ENCODE peak calls at places on chromosomes 6 and 20, in eight cellular contexts. One of them, this sample, is unnamed.

GRCh38 chr20:24577271-24577909 is 108.0 kb downstream of the SYNDIG1 start:
- DNase-seq in SK-N-SH: no peak
- DNase-seq in CD4-positive, alpha-beta memory T cell: no peak
- DNase-seq in H9: no peak
- DNase-seq in SJSA1: no peak
- DNase-seq in Peyer's patch: no peak
- DNase-seq in heart right ventricle: no peak
- DNase-seq in psoas muscle: no peak
- DNase-seq in this sample: no peak

GRCh38 chr6:143673638-143674037 is 4.1 kb upstream of the PHACTR2 start:
- DNase-seq in SK-N-SH: no peak
- DNase-seq in CD4-positive, alpha-beta memory T cell: no peak
- DNase-seq in H9: no peak
- DNase-seq in SJSA1: peak; percentile 78
- DNase-seq in Peyer's patch: no peak
- DNase-seq in heart right ventricle: no peak
- DNase-seq in psoas muscle: no peak
- DNase-seq in this sample: no peak

GRCh38 chr20:16240355-16240754 is 332.9 kb downstream of the KIF16B start:
- DNase-seq in SK-N-SH: no peak
- DNase-seq in CD4-positive, alpha-beta memory T cell: no peak
- DNase-seq in H9: no peak
- DNase-seq in SJSA1: no peak
- DNase-seq in Peyer's patch: no peak
- DNase-seq in heart right ventricle: no peak
- DNase-seq in psoas muscle: no peak
- DNase-seq in this sample: no peak

GRCh38 chr6:41694815-41695536 is 40.4 kb downstream of the TFEB start:
- DNase-seq in SK-N-SH: no peak
- DNase-seq in CD4-positive, alpha-beta memory T cell: no peak
- DNase-seq in H9: no peak
- DNase-seq in SJSA1: no peak
- DNase-seq in Peyer's patch: no peak
- DNase-seq in heart right ventricle: no peak
- DNase-seq in psoas muscle: no peak
- DNase-seq in this sample: no peak

GRCh38 chr6:26305097-26305841 is 59.7 kb upstream of the BTN3A2 start:
- DNase-seq in SK-N-SH: no peak
- DNase-seq in CD4-positive, alpha-beta memory T cell: peak; percentile 48
- DNase-seq in H9: peak; percentile 84
- DNase-seq in SJSA1: peak; percentile 83
- DNase-seq in Peyer's patch: peak; percentile 76
- DNase-seq in heart right ventricle: peak; percentile 53
- DNase-seq in psoas muscle: peak; percentile 66
- DNase-seq in this sample: peak; percentile 67

GRCh38 chr6:111477481-111477938 is 5.5 kb downstream of the REV3L start:
- DNase-seq in SK-N-SH: no peak
- DNase-seq in CD4-positive, alpha-beta memory T cell: no peak
- DNase-seq in H9: no peak
- DNase-seq in SJSA1: no peak
- DNase-seq in Peyer's patch: no peak
- DNase-seq in heart right ventricle: no peak
- DNase-seq in psoas muscle: no peak
- DNase-seq in this sample: no peak

GRCh38 chr6:166760288-166760687 is 133.2 kb upstream of the RPS6KA2 start:
- DNase-seq in SK-N-SH: no peak
- DNase-seq in CD4-positive, alpha-beta memory T cell: peak; percentile 56
- DNase-seq in H9: no peak
- DNase-seq in SJSA1: no peak
- DNase-seq in Peyer's patch: no peak
- DNase-seq in heart right ventricle: no peak
- DNase-seq in psoas muscle: no peak
- DNase-seq in this sample: no peak

GRCh38 chr20:52200870-52201269 is 9.3 kb upstream of the ZFP64 start:
- DNase-seq in SK-N-SH: no peak
- DNase-seq in CD4-positive, alpha-beta memory T cell: no peak
- DNase-seq in H9: no peak
- DNase-seq in SJSA1: no peak
- DNase-seq in Peyer's patch: no peak
- DNase-seq in heart right ventricle: no peak
- DNase-seq in psoas muscle: no peak
- DNase-seq in this sample: no peak

GRCh38 chr6:10271982-10272381 is 142.9 kb downstream of the TFAP2A start:
- DNase-seq in SK-N-SH: no peak
- DNase-seq in CD4-positive, alpha-beta memory T cell: no peak
- DNase-seq in H9: no peak
- DNase-seq in SJSA1: no peak
- DNase-seq in Peyer's patch: no peak
- DNase-seq in heart right ventricle: no peak
- DNase-seq in psoas muscle: no peak
- DNase-seq in this sample: peak; percentile 5

GRCh38 chr20:63115651-63116411 is 100.1 kb downstream of the YTHDF1 start:
- DNase-seq in SK-N-SH: no peak
- DNase-seq in CD4-positive, alpha-beta memory T cell: no peak
- DNase-seq in H9: no peak
- DNase-seq in SJSA1: no peak
- DNase-seq in Peyer's patch: no peak
- DNase-seq in heart right ventricle: no peak
- DNase-seq in psoas muscle: peak; percentile 34
- DNase-seq in this sample: no peak

GRCh38 chr6:125507987-125508655 is 206.4 kb upstream of the HDDC2 start:
- DNase-seq in SK-N-SH: no peak
- DNase-seq in CD4-positive, alpha-beta memory T cell: no peak
- DNase-seq in H9: no peak
- DNase-seq in SJSA1: no peak
- DNase-seq in Peyer's patch: no peak
- DNase-seq in heart right ventricle: peak; percentile 54
- DNase-seq in psoas muscle: no peak
- DNase-seq in this sample: peak; percentile 53

GRCh38 chr6:94050515-94050914 is 631.2 kb upstream of the EPHA7 start:
- DNase-seq in SK-N-SH: no peak
- DNase-seq in CD4-positive, alpha-beta memory T cell: no peak
- DNase-seq in H9: no peak
- DNase-seq in SJSA1: no peak
- DNase-seq in Peyer's patch: no peak
- DNase-seq in heart right ventricle: no peak
- DNase-seq in psoas muscle: no peak
- DNase-seq in this sample: no peak

GRCh38 chr6:151807513-151808330 is at the start of gene ESR1:
- DNase-seq in SK-N-SH: peak; percentile 33
- DNase-seq in CD4-positive, alpha-beta memory T cell: no peak
- DNase-seq in H9: peak; percentile 87
- DNase-seq in SJSA1: no peak
- DNase-seq in Peyer's patch: no peak
- DNase-seq in heart right ventricle: no peak
- DNase-seq in psoas muscle: peak; percentile 78
- DNase-seq in this sample: peak; percentile 33

GRCh38 chr20:19784511-19785172 is 26.6 kb downstream of the RIN2 start:
- DNase-seq in SK-N-SH: peak; percentile 69
- DNase-seq in CD4-positive, alpha-beta memory T cell: peak; percentile 41
- DNase-seq in H9: peak; percentile 47
- DNase-seq in SJSA1: peak; percentile 86
- DNase-seq in Peyer's patch: no peak
- DNase-seq in heart right ventricle: peak; percentile 81
- DNase-seq in psoas muscle: peak; percentile 67
- DNase-seq in this sample: peak; percentile 64

GRCh38 chr6:112443118-112443641 is 96.0 kb downstream of the RFPL4B start:
- DNase-seq in SK-N-SH: no peak
- DNase-seq in CD4-positive, alpha-beta memory T cell: no peak
- DNase-seq in H9: no peak
- DNase-seq in SJSA1: no peak
- DNase-seq in Peyer's patch: no peak
- DNase-seq in heart right ventricle: no peak
- DNase-seq in psoas muscle: no peak
- DNase-seq in this sample: no peak

GRCh38 chr20:46505501-46505900 is 7.9 kb downstream of the ZNF334 start:
- DNase-seq in SK-N-SH: no peak
- DNase-seq in CD4-positive, alpha-beta memory T cell: no peak
- DNase-seq in H9: no peak
- DNase-seq in SJSA1: no peak
- DNase-seq in Peyer's patch: no peak
- DNase-seq in heart right ventricle: no peak
- DNase-seq in psoas muscle: no peak
- DNase-seq in this sample: no peak

GRCh38 chr20:46501961-46502360 is 11.4 kb downstream of the ZNF334 start:
- DNase-seq in SK-N-SH: no peak
- DNase-seq in CD4-positive, alpha-beta memory T cell: no peak
- DNase-seq in H9: no peak
- DNase-seq in SJSA1: no peak
- DNase-seq in Peyer's patch: no peak
- DNase-seq in heart right ventricle: no peak
- DNase-seq in psoas muscle: no peak
- DNase-seq in this sample: no peak

DNA sequence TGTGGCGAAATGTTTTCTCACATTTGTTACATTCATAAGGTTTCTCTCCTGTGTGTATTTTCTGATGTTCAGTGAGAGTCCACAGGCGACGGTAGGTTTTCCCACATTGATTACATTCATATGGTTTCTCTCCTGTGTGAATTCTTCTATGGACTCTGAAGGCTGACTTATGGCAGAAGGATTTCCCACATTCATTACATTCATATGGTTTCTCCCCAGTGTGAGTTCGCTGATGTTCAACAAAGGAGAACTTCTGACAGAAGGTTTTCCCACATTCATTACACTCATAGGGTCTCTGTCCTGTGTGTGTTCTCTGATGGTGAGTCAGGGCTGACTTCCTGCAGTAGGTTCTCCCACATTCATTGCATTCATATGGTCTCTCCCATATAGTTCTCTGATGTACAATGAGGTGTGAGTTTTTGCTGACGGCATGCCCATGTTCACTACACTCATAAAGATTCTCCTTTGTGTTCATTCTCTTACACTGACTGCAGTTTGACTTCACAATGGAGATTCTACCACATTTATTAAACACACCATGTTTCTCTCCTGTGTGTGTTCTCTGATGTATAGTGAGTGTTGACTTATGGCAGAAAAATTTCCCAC is 11.9 kb downstream of the ZNF334 start:
- DNase-seq in SK-N-SH: no peak
- DNase-seq in CD4-positive, alpha-beta memory T cell: no peak
- DNase-seq in H9: no peak
- DNase-seq in SJSA1: no peak
- DNase-seq in Peyer's patch: no peak
- DNase-seq in heart right ventricle: no peak
- DNase-seq in psoas muscle: no peak
- DNase-seq in this sample: no peak
- H3K9me3 ChIP-seq in SK-N-SH: peaks cover 8% of the 10 kb centered on the region
- H3K9me3 ChIP-seq in CD4-positive, alpha-beta memory T cell: peaks cover 29% of the 10 kb centered on the region
- H3K9me3 ChIP-seq in H9: peaks cover 77% of the 10 kb centered on the region
- H3K9me3 ChIP-seq in SJSA1: peaks cover 13% of the 10 kb centered on the region
- H3K9me3 ChIP-seq in Peyer's patch: peaks cover 27% of the 10 kb centered on the region
- H3K9me3 ChIP-seq in heart right ventricle: no peaks in the 10 kb centered on the region
- H3K9me3 ChIP-seq in psoas muscle: peaks cover 24% of the 10 kb centered on the region
- H3K9me3 ChIP-seq in this sample: peaks cover 37% of the 10 kb centered on the region

DNA sequence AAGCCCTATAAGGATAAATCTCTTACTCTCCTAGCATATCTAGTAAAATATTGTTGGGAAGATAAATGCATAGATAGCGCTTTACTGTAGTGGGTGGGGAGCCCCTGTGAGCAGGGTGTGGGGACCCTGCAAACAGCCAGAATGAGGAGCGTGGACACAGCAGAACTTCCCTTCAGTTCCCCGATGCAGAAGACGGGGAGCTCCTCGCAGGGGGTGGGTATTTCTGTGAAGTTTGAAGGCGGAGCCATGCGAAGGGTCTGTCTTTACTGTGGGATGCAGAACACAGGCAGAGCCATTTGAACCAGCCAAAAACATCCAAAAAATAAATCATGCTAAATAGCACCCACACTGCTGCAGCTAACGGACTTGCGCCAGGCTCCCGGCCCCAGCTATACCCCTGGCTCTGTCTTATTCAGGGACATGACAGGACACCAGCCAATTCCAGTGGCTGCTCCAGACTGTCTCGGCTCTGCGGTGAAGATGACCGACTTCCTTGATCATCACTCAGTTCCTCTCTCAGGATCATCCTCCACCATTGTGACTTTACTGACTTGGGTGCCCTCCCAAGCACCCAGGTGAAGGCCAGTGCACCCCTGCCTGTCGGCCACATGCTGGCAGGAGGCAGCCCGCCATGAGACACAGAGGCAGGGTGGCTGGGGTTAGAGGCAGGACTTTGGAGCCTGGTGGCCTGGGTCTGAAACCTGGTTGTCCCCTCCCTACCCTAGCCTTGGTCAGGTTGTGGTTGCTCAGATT is 134.5 kb downstream of the SMOC2 start:
- DNase-seq in SK-N-SH: no peak
- DNase-seq in CD4-positive, alpha-beta memory T cell: no peak
- DNase-seq in H9: no peak
- DNase-seq in SJSA1: no peak
- DNase-seq in Peyer's patch: no peak
- DNase-seq in heart right ventricle: no peak
- DNase-seq in psoas muscle: no peak
- DNase-seq in this sample: no peak
- H3K9me3 ChIP-seq in SK-N-SH: no peaks in the 10 kb centered on the region
- H3K9me3 ChIP-seq in CD4-positive, alpha-beta memory T cell: no peaks in the 10 kb centered on the region
- H3K9me3 ChIP-seq in H9: no peaks in the 10 kb centered on the region
- H3K9me3 ChIP-seq in SJSA1: peaks cover 2% of the 10 kb centered on the region
- H3K9me3 ChIP-seq in Peyer's patch: no peaks in the 10 kb centered on the region
- H3K9me3 ChIP-seq in heart right ventricle: no peaks in the 10 kb centered on the region
- H3K9me3 ChIP-seq in psoas muscle: no peaks in the 10 kb centered on the region
- H3K9me3 ChIP-seq in this sample: no peaks in the 10 kb centered on the region

DNA sequence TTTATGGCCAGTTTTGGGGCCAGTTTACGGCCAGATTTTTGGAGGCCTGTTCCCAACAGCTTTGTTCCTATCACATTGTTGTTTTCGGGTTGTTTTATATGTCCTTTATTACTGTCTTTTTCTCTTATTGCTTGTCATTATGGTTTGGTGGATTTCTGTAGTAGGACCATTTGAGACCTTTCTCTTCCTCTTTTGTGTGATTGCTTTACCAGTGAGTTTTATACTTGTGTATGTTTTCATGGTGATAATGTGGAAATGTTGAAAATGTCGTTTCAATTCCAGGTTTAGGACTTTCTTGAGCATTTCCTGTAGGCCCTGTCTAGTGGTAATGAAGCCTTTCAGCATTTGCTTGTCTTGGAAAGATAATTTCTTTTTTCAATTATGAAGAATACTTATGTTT is 17.8 kb downstream of the HLA-B start:
- DNase-seq in SK-N-SH: no peak
- DNase-seq in CD4-positive, alpha-beta memory T cell: no peak
- DNase-seq in H9: no peak
- DNase-seq in SJSA1: no peak
- DNase-seq in Peyer's patch: no peak
- DNase-seq in heart right ventricle: no peak
- DNase-seq in psoas muscle: no peak
- DNase-seq in this sample: no peak
- H3K9me3 ChIP-seq in SK-N-SH: peaks cover 17% of the 10 kb centered on the region
- H3K9me3 ChIP-seq in CD4-positive, alpha-beta memory T cell: peaks cover 10% of the 10 kb centered on the region
- H3K9me3 ChIP-seq in H9: peaks cover 16% of the 10 kb centered on the region
- H3K9me3 ChIP-seq in SJSA1: peaks cover 19% of the 10 kb centered on the region
- H3K9me3 ChIP-seq in Peyer's patch: peaks cover 3% of the 10 kb centered on the region
- H3K9me3 ChIP-seq in heart right ventricle: no peaks in the 10 kb centered on the region
- H3K9me3 ChIP-seq in psoas muscle: no peaks in the 10 kb centered on the region
- H3K9me3 ChIP-seq in this sample: no peaks in the 10 kb centered on the region

DNA sequence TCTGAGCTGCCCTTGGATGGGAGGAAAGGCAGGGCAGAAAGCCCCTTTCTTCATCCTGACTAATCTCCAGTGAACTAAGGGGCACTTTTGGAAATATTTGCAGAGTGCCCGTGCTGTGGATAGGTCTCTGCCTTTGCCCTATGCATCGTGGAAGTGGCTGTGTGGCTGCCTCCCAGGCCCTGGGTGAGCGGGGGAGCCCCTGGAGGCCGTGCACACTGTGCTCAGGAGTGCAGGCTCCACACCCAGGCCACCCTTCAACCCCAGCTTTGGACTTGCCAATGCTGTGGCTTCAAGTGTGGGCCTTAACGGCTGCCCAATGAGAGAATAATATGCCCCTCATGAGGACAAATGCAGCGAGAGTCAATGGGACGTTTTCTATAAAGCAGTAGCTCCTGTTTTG is 36.7 kb upstream of the ARMC2 start:
- DNase-seq in SK-N-SH: no peak
- DNase-seq in CD4-positive, alpha-beta memory T cell: no peak
- DNase-seq in H9: no peak
- DNase-seq in SJSA1: no peak
- DNase-seq in Peyer's patch: no peak
- DNase-seq in heart right ventricle: no peak
- DNase-seq in psoas muscle: no peak
- DNase-seq in this sample: no peak
- H3K9me3 ChIP-seq in SK-N-SH: no peaks in the 10 kb centered on the region
- H3K9me3 ChIP-seq in CD4-positive, alpha-beta memory T cell: no peaks in the 10 kb centered on the region
- H3K9me3 ChIP-seq in H9: no peaks in the 10 kb centered on the region
- H3K9me3 ChIP-seq in SJSA1: no peaks in the 10 kb centered on the region
- H3K9me3 ChIP-seq in Peyer's patch: no peaks in the 10 kb centered on the region
- H3K9me3 ChIP-seq in heart right ventricle: no peaks in the 10 kb centered on the region
- H3K9me3 ChIP-seq in psoas muscle: no peaks in the 10 kb centered on the region
- H3K9me3 ChIP-seq in this sample: no peaks in the 10 kb centered on the region

This sample was measured in body of pancreas.